ENCODE peak calls at places on chromosomes 16 and 17, in four cellular contexts. G is H1, H is K562, C is HepG2. N is an unnamed sample.
A peak's percentile ranks its signal among the peaks of the same experiment; 100 is the strongest.

GRCh38 chr16:67389911-67390815 is 3.1 kb downstream of the TPPP3 start:
- DNase-seq in H (no peak), C (no peak), G (no peak), N (no peak)

GRCh38 chr17:52106638-52107261 is 51.8 kb downstream of the CA10 start:
- DNase-seq in G (peak; percentile 70), H (peak; percentile 34), C (peak; percentile 33), N (no peak)

GRCh38 chr17:76659928-76660614 is 16.5 kb upstream of the ST6GALNAC1 start:
- DNase-seq in H (peak; percentile 69), G (no peak), C (no peak), N (no peak)

GRCh38 chr17:82863941-82864720 is 24.3 kb upstream of the ZNF750 start:
- DNase-seq in G (no peak), H (peak; percentile 79), C (no peak), N (peak; percentile 97)

GRCh38 chr16:86026136-86026905 is 127.4 kb downstream of the IRF8 start:
- DNase-seq in C (no peak), G (no peak), H (no peak), N (no peak)

GRCh38 chr16:80323187-80323807 is 217.5 kb upstream of the DYNLRB2 start:
- DNase-seq in H (no peak), C (no peak), G (no peak), N (no peak)

GRCh38 chr17:40815381-40815780 is 7.0 kb downstream of the KRT10 start:
- DNase-seq in G (no peak), H (no peak), C (no peak), N (no peak)

GRCh38 chr16:11510178-11510973 is 76.3 kb downstream of the LITAF start:
- DNase-seq in H (no peak), G (no peak), C (no peak), N (no peak)

DNA sequence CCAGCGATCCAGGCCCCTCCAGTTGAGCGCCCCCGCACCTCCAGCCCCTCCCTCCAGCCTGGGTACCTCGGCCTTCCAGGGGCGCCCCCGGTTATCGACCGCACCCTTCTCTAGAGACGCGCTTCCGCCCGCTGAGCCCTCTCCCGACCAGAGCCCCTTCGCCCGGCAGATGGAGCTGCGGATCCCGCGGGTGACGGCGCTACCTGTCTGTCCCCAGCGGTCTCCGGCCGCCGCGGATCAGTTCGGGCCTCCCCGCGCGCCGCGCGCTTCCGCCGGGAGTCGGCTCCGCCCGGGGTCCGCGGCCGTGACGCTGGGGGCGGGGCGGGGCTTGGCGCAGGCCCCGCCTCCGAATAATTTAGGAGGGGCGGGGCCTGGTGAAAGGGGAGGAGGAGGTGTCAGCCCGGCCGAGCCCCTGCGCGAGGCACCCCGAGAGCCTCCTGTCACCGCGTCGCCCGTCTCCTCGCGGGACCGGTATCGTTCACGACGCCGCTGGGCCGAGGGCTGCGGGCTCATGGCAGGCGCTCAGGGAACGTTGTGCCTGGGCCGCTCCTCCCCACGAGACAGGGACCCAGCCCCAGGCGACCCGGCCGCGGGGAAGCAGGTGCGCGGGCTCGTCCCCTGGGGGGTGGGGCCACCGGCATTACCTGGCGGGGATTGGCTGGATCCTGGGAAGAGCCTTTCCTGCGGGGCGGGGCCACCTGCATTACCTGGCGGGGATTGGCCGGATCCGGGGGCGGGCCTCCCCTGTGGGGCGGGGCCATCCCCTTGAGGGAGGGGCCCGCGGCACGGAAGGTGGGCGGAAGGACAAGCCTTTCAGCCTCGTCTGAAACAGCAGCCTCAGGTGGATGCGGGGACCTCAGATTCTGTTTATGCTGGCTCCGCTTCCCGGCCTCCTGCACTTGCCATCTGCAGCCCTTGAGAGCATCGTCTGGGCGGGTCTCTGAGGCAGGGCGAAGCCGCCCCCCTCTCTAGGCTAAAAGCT is at the start of gene SPATA2L:
- DNase-seq in H (peak; percentile 99), G (peak; percentile 99), C (peak; percentile 96), N (peak; percentile 73)
- TF ChIP-seq JUND in H (no peak), G (no peak), C (no peak), N (peak; percentile 5)

GRCh38 chr16:57115148-57115503 is 22.7 kb downstream of the CPNE2 start:
- DNase-seq in H (no peak), C (no peak), G (no peak), N (no peak)
- TF ChIP-seq CBX5 in H (no peak), C (no peak), G (no peak), N (no peak)

GRCh38 chr16:15775209-15775608 is 81.6 kb downstream of the MYH11 start:
- DNase-seq in H (peak; percentile 69), G (no peak), C (no peak), N (peak; percentile 11)
- TF ChIP-seq JUND in H (no peak), G (no peak), C (no peak), N (no peak)

DNA sequence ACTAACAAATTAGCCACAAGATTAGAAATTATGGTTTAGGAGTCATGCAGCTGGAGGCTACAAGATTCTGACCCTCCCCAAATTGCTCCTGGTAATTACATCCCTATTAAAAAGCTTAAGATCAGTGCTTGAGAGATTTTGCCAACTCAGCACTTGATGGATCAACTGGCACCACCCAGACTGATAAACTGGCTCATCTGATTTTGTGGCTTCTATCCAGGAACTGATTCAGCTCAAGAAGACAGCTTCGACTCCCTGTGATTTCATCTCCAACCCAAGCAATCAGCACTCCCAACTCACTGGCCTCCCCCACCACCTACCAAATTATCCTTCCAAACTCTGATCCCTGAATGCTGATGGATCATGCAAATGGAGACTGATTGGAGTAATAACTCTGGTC is 94.8 kb downstream of the TNFRSF13B start:
- DNase-seq in G (no peak), C (no peak), H (no peak), N (no peak)
- TF ChIP-seq CBX5 in G (no peak), C (no peak), H (no peak), N (no peak)